ENCODE peak calls at places on chromosomes 16 and 17, in four cellular contexts. T, Z, G and D are unnamed samples.

GRCh38 chr16:25575363-25575762 is 116.4 kb upstream of the HS3ST4 start:
- DNase-seq in T (no peak), Z (no peak), G (no peak), D (no peak)

GRCh38 chr17:59420901-59421300 is 89.4 kb downstream of the YPEL2 start:
- DNase-seq in T (no peak), Z (no peak), G (no peak), D (no peak)

GRCh38 chr17:82239926-82240505 is 11.2 kb downstream of the SLC16A3 start:
- DNase-seq in T (peak), Z (no peak), G (peak), D (no peak)

GRCh38 chr16:35102780-35103403 is 1643.5 kb downstream of the TP53TG3F start:
- DNase-seq in T (no peak), Z (no peak), G (no peak), D (no peak)

GRCh38 chr17:80080081-80080480 is 21.3 kb upstream of the GAA start:
- DNase-seq in T (no peak), Z (no peak), G (peak), D (no peak)

GRCh38 chr17:79944251-79944812 is 91.3 kb downstream of the TBC1D16 start:
- DNase-seq in T (no peak), Z (no peak), G (no peak), D (no peak)

GRCh38 chr16:6600167-6600566 is 732.5 kb upstream of the RBFOX1 start:
- DNase-seq in T (no peak), Z (no peak), G (no peak), D (no peak)

GRCh38 chr17:47700471-47701449 is 6.8 kb downstream of the TBKBP1 start:
- DNase-seq in T (no peak), Z (no peak), G (no peak), D (no peak)

GRCh38 chr16:88552815-88553214 is 17.4 kb upstream of the ZC3H18 start:
- DNase-seq in T (no peak), Z (no peak), G (no peak), D (no peak)

GRCh38 chr17:66762276-66762675 is 72.6 kb upstream of the CACNG5 start:
- DNase-seq in T (no peak), Z (no peak), G (no peak), D (no peak)

GRCh38 chr17:10579270-10579669 is 29.8 kb upstream of the MYH2 start:
- DNase-seq in T (no peak), Z (no peak), G (no peak), D (no peak)

GRCh38 chr16:47054306-47054705 is 80.8 kb upstream of the DNAJA2 start:
- DNase-seq in T (no peak), Z (no peak), G (no peak), D (no peak)

GRCh38 chr17:21211825-21212479 is 2.0 kb downstream of the TMEM11 start:
- DNase-seq in T (no peak), Z (no peak), G (no peak), D (no peak)

GRCh38 chr17:42832213-42832933 is 824 bp upstream of the PSME3 start:
- DNase-seq in T (no peak), Z (no peak), G (no peak), D (no peak)

GRCh38 chr17:42075789-42076188 is 22.5 kb downstream of the ZNF385C start:
- DNase-seq in T (no peak), Z (no peak), G (no peak), D (no peak)

GRCh38 chr17:4515501-4515900 is 16.8 kb downstream of the SPNS2 start:
- DNase-seq in T (no peak), Z (no peak), G (no peak), D (no peak)

GRCh38 chr17:51828901-51829300 is 329.6 kb downstream of the CA10 start:
- DNase-seq in T (no peak), Z (no peak), G (no peak), D (no peak)

GRCh38 chr17:83178533-83179201 is 99.3 kb downstream of the METRNL start:
- DNase-seq in T (no peak), Z (peak), G (no peak), D (no peak)

GRCh38 chr16:52191533-52192134 is 355.3 kb downstream of the TOX3 start:
- DNase-seq in T (peak), Z (peak), G (peak), D (peak)

GRCh38 chr17:26792486-26792885 is 501.4 kb upstream of the WSB1 start:
- DNase-seq in T (no peak), Z (no peak), G (peak), D (no peak)

GRCh38 chr16:10868562-10869469 is 8.2 kb upstream of the CIITA start:
- DNase-seq in T (no peak), Z (no peak), G (no peak), D (no peak)

GRCh38 chr17:48513097-48513496 is 17.7 kb downstream of the HOXB1 start:
- DNase-seq in T (no peak), Z (no peak), G (no peak), D (no peak)

GRCh38 chr16:21684199-21684598 is 20.4 kb downstream of the OTOA start:
- DNase-seq in T (no peak), Z (no peak), G (peak), D (no peak)

GRCh38 chr17:36949461-36949927 is 740 bp downstream of the AATF start:
- DNase-seq in T (no peak), Z (no peak), G (peak), D (no peak)

GRCh38 chr16:58000706-58001676 is at the start of gene USB1:
- DNase-seq in T (peak), Z (peak), G (peak), D (peak)

GRCh38 chr16:48203974-48204824 is 39.9 kb upstream of the LONP2 start:
- DNase-seq in T (no peak), Z (no peak), G (no peak), D (no peak)

GRCh38 chr17:61255609-61256008 is 144.0 kb upstream of the TBX2 start:
- DNase-seq in T (no peak), Z (no peak), G (no peak), D (no peak)

GRCh38 chr17:16477255-16477654 is 14.7 kb downstream of the LRRC75A start:
- DNase-seq in T (no peak), Z (no peak), G (peak), D (no peak)

GRCh38 chr17:27244481-27245223 is 49.3 kb upstream of the WSB1 start:
- DNase-seq in T (no peak), Z (peak), G (peak), D (peak)

GRCh38 chr16:47492036-47492427 is 30.9 kb downstream of the PHKB start:
- DNase-seq in T (no peak), Z (no peak), G (no peak), D (no peak)

GRCh38 chr17:51373489-51374194 is 113.3 kb downstream of the UTP18 start:
- DNase-seq in T (no peak), Z (no peak), G (no peak), D (no peak)

GRCh38 chr17:36934759-36935630 is 2.3 kb upstream of the LHX1 start:
- DNase-seq in T (no peak), Z (peak), G (no peak), D (no peak)

GRCh38 chr16:89921699-89922476 is 1.3 kb upstream of the TUBB3 start:
- DNase-seq in T (no peak), Z (peak), G (peak), D (peak)

GRCh38 chr16:31265329-31266245 is 5.8 kb downstream of the ITGAM start:
- DNase-seq in T (no peak), Z (no peak), G (peak), D (no peak)

GRCh38 chr16:77993111-77993571 is 29.2 kb upstream of the CLEC3A start:
- DNase-seq in T (no peak), Z (no peak), G (peak), D (no peak)

GRCh38 chr16:621526-622105 is 9.2 kb upstream of the WFIKKN1 start:
- DNase-seq in T (no peak), Z (no peak), G (no peak), D (no peak)

GRCh38 chr17:14780116-14780515 is 479.2 kb downstream of the HS3ST3B1 start:
- DNase-seq in T (no peak), Z (no peak), G (no peak), D (no peak)

GRCh38 chr16:50195276-50195675 is 42.2 kb downstream of the TENT4B start:
- DNase-seq in T (no peak), Z (no peak), G (peak), D (no peak)

GRCh38 chr16:86977076-86977676 is 340.0 kb downstream of the C16orf95 start:
- DNase-seq in T (no peak), Z (no peak), G (no peak), D (no peak)

GRCh38 chr17:71830916-71831315 is 289.9 kb upstream of the SOX9 start:
- DNase-seq in T (no peak), Z (peak), G (no peak), D (no peak)
- TF ChIP-seq CTCF in T (no peak), Z (no peak), G (no peak), D (no peak)

DNA sequence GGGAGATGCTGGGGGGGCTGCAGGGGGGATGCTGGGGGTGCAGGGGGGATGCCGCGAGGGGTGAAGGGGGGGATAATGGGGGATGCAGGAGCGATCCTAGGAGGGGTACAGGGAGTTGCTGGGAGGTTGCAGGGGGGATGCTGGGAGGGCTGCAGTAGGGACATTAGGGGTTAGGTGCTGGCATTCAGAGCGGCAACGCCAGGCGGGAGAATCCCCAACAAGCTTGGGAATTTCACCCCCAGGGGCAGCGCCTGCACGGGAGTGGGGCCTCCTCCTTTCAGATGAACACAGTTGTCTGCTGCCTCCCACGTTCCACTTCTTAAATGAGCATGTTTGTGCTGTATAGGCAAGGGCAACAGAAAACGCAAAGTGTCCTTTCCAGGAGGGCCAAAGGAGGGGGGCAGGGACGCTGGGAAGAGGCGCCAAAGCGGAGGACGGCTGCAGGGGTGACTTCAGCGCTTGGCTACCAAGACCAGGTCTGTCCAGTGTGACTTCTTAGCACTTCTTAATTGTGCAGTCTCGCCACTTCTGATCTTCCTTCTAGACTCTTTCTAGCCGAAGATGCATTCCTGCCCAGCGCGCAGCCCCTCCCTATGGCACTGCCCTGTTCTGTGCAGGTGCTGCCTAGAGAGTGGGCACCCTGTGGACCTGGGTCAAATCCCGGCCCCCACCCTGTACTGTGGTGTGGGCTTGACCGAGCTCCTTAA is 2.0 kb upstream of the SLC6A4 start:
- DNase-seq in T (no peak), Z (no peak), G (no peak), D (no peak)
- TF ChIP-seq CTCF in T (no peak), Z (no peak), G (no peak), D (no peak)

GRCh38 chr17:28641579-28641978 is 3.4 kb downstream of the BLTP2 start:
- DNase-seq in T (no peak), Z (no peak), G (no peak), D (no peak)

GRCh38 chr17:28646039-28646754 is 1.2 kb upstream of the BLTP2 start:
- DNase-seq in T (no peak), Z (no peak), G (peak), D (no peak)

GRCh38 chr17:28644782-28645575 is at the start of gene BLTP2:
- DNase-seq in T (peak), Z (peak), G (peak), D (peak)

GRCh38 chr17:28645576-28645939 is 600 bp upstream of the BLTP2 start:
- DNase-seq in T (no peak), Z (peak), G (no peak), D (no peak)

DNA sequence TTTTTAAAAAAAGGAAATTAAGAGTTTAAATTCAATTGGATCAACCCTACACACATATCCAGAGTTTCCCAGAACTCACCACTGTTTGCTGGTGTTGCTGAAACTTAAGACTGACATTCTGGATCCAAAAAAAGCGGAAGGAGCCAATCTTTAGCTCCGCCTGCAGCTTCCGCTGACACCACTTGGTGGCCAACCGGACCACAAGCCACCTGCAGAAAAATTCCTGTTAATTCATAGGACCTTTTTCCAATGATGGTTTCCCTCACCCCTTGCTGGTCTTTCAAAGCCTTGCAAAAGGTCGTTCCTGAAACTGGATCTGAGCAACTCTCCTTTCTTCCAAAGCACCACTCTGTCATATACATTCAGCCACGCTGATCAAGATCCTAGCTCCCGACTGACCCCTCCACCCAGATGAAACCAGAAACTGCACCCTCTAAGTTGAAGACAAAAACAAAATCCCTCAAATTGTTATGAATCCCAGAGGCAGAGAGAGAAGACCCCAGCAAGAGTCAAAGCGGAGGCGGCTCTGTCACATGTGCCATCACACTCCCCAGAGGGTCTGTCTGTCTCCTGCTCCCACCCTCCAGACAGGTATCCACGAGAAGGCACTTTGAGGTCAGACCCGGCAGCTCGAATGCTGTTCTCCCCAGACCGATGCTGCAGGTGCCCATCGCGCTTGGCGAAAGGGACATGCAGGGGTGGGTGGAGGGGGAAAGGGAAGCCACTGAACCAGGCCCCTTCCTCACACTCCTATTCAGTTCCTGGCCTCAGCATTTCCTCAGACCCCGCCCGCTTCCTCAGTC is 778 bp downstream of the BLTP2 start:
- DNase-seq in T (peak), Z (peak), G (peak), D (no peak)
- TF ChIP-seq CTCF in T (no peak), Z (peak), G (peak), D (no peak)

GRCh38 chr17:63274156-63274555 is 171.9 kb downstream of the CYB561 start:
- DNase-seq in T (no peak), Z (no peak), G (peak), D (no peak)
- TF ChIP-seq CTCF in T (no peak), Z (no peak), G (no peak), D (no peak)

DNA sequence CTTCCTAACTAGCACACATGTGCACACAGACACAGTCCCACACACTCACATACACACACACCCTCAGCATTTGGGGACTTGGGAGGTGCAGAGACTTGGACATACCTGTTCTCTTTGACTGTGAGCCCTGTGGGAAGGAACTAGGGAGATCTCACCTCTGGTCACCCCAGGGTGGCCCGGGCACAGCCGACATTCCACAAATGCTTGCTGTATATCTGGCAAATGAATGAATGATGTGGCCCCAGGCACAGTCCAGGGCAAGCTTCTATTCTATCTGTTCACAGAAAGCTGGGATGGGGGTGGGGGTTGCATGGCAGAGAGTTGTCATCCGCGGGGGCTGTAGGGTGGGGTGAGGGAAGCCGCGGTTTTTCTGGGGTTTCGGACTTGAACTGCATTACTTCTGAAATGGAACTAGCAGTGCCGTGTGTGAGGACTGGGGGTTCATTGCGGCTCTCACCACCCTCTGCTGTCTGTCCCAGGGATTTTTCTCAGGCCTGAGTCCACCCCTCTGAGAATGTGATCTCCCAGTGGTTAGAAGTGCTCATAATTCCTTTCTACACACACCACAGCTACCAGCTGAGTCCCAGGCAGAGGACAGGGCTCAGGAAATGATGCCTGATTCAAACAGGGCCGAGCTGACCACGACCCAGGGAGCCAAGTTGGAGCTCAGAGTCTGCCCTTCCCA is 3.3 kb upstream of the RIPOR1 start:
- DNase-seq in T (no peak), Z (no peak), G (no peak), D (no peak)
- TF ChIP-seq CTCF in T (no peak), Z (no peak), G (no peak), D (no peak)

GRCh38 chr17:7972131-7972785 is 30.2 kb upstream of the GUCY2D start:
- DNase-seq in T (no peak), Z (no peak), G (no peak), D (no peak)
- TF ChIP-seq CTCF in T (no peak), Z (peak), G (peak), D (no peak)

DNA sequence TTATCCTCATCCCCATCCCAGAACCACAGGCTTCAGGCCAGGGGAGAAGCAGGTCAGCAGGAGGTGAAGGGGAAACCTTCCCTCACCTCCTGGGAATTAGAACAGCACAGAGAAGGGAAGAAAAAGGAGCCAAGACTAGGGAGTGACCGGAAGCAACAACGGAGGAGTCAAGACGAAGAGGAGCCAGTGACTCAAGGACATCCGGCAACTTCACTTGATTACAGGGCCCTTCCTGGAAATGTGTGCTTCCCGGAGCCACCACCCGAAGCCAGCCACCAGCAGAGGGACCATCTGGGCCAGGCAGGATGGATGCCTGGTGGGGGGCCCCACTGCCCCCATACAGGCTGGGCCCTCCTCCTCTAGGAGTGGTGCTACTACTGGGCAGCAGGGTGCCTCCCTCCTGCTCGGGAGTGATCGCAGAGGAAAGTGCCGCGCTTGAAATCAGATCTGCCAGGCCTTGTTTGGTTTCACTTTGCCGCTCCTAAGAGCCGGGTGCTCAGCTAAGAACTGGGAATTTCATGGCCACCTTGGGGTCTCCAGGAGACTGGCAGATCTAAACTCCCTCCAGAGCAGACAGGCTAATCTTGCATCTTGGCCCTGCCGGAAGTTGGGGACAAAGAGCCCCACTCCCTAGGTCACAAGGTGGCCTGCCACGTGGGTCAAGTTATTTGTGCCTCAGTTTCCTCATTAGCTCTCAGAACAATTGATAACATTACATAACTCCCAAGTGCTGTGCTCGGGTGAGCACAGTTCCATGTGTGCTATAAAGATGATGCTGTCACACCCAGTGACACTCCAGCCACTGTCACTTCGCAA is 6.6 kb downstream of the CDC42EP4 start:
- DNase-seq in T (no peak), Z (peak), G (peak), D (no peak)
- TF ChIP-seq CTCF in T (no peak), Z (no peak), G (peak), D (no peak)

GRCh38 chr16:84916850-84917249 is 94.5 kb downstream of the ZDHHC7 start:
- DNase-seq in T (no peak), Z (no peak), G (no peak), D (no peak)
- TF ChIP-seq CTCF in T (no peak), Z (no peak), G (no peak), D (no peak)

GRCh38 chr17:76496464-76496863 is 4.8 kb downstream of the RHBDF2 start:
- DNase-seq in T (no peak), Z (no peak), G (no peak), D (no peak)
- TF ChIP-seq CTCF in T (no peak), Z (no peak), G (no peak), D (no peak)

DNA sequence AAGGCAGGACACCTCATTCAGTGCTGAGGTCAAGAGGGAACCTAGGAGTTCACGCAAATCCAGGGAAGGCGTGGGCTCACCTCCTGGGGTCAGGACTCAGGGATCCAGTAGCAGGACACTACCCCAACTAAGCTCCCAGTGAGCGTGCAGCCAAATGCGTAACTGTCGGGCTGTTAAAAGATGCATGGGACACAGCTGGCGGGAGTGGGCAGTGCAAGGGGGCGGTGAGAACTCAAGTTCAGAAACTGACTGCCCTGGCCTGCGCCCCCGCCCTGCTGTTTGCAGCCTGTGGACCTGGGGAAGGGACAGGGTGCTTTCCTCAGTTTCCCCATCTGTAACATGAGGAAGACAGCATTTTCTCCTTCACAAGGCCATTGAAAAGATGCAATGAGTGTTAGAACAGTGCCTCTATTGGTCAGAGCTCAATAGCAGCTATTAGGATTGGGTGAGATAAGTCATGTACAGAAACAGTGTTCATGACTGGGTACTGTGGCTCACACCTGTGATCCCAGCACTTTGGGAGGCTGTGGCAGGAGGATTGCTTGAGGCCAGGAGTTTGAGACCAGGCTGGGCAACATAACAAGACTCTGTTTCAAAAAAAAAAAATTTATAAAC is 20.2 kb downstream of the CDIPT start:
- DNase-seq in T (no peak), Z (no peak), G (no peak), D (no peak)
- TF ChIP-seq CTCF in T (no peak), Z (no peak), G (no peak), D (no peak)